ENCODE peak calls at places on chromosome 13, in five cellular contexts. O, Y, P, I and G are unnamed samples.
A peak's percentile ranks its signal among the peaks of the same experiment; 100 is the strongest.

GRCh38 chr13:21675095-21676007 is 4.5 kb downstream of the FGF9 start:
- DNase-seq in O (peak; percentile 32), Y (peak; percentile 27), P (peak; percentile 61), I (peak; percentile 69), G (peak; percentile 57)

GRCh38 chr13:33262997-33263396 is 22.6 kb downstream of the STARD13 start:
- DNase-seq in O (no peak), Y (no peak), P (no peak), I (peak; percentile 10), G (no peak)

GRCh38 chr13:113267642-113268405 is 29.2 kb upstream of the LAMP1 start:
- DNase-seq in O (no peak), Y (no peak), P (peak; percentile 36), I (no peak), G (no peak)

GRCh38 chr13:43305416-43305815 is 282.0 kb downstream of the DNAJC15 start:
- DNase-seq in O (no peak), Y (no peak), P (no peak), I (no peak), G (no peak)

GRCh38 chr13:64362564-64362963 is 2867.6 kb downstream of the PCDH9 start:
- DNase-seq in O (no peak), Y (no peak), P (no peak), I (no peak), G (no peak)

GRCh38 chr13:61685683-61686013 is 270.0 kb upstream of the PCDH20 start:
- DNase-seq in O (no peak), Y (peak; percentile 25), P (peak; percentile 66), I (no peak), G (no peak)

GRCh38 chr13:21638319-21639282 is 32.3 kb upstream of the FGF9 start:
- DNase-seq in O (no peak), Y (peak; percentile 54), P (peak; percentile 49), I (peak; percentile 40), G (no peak)

GRCh38 chr13:29436291-29436690 is 159.2 kb downstream of the SLC7A1 start:
- DNase-seq in O (no peak), Y (no peak), P (no peak), I (no peak), G (no peak)

GRCh38 chr13:93956416-93956815 is 523.1 kb downstream of the DCT start:
- DNase-seq in O (no peak), Y (no peak), P (no peak), I (no peak), G (no peak)

GRCh38 chr13:102399791-102400618 is 1.8 kb downstream of the FGF14 start:
- DNase-seq in O (peak; percentile 25), Y (peak; percentile 14), P (peak; percentile 55), I (no peak), G (peak; percentile 22)

GRCh38 chr13:93723316-93723715 is 496.7 kb downstream of the GPC6 start:
- DNase-seq in O (no peak), Y (no peak), P (no peak), I (no peak), G (no peak)

GRCh38 chr13:92827503-92827902 is 399.1 kb upstream of the GPC6 start:
- DNase-seq in O (no peak), Y (no peak), P (no peak), I (no peak), G (no peak)

GRCh38 chr13:112750570-112750969 is 60.7 kb downstream of the ATP11A start:
- DNase-seq in O (no peak), Y (no peak), P (no peak), I (no peak), G (no peak)

GRCh38 chr13:20197361-20197834 is 4.7 kb upstream of the GJB2 start:
- DNase-seq in O (no peak), Y (peak; percentile 39), P (peak; percentile 53), I (peak; percentile 49), G (no peak)

GRCh38 chr13:101730420-101731000 is 278.0 kb downstream of the ITGBL1 start:
- DNase-seq in O (no peak), Y (no peak), P (no peak), I (no peak), G (no peak)

GRCh38 chr13:85170372-85170771 is 628.8 kb downstream of the SLITRK6 start:
- DNase-seq in O (no peak), Y (no peak), P (no peak), I (no peak), G (no peak)

GRCh38 chr13:106555631-106556328 is 12.2 kb downstream of the ARGLU1 start:
- DNase-seq in O (no peak), Y (no peak), P (no peak), I (no peak), G (no peak)

GRCh38 chr13:112756967-112757758 is 67.3 kb downstream of the ATP11A start:
- DNase-seq in O (no peak), Y (peak; percentile 57), P (no peak), I (no peak), G (no peak)

GRCh38 chr13:40477623-40478608 is 188.5 kb downstream of the FOXO1 start:
- DNase-seq in O (peak; percentile 62), Y (no peak), P (no peak), I (peak; percentile 54), G (peak; percentile 82)

GRCh38 chr13:88857256-88857655 is 1186.1 kb downstream of the SLITRK5 start:
- DNase-seq in O (no peak), Y (no peak), P (no peak), I (no peak), G (no peak)

GRCh38 chr13:42011601-42012401 is 36.6 kb upstream of the DGKH start:
- DNase-seq in O (no peak), Y (no peak), P (peak; percentile 59), I (no peak), G (no peak)

GRCh38 chr13:64704121-64704520 is 2526.0 kb downstream of the PCDH9 start:
- DNase-seq in O (no peak), Y (no peak), P (no peak), I (no peak), G (no peak)

GRCh38 chr13:30148791-30149190 is 158.6 kb downstream of the KATNAL1 start:
- DNase-seq in O (no peak), Y (no peak), P (no peak), I (no peak), G (no peak)

GRCh38 chr13:44906758-44907157 is 82.5 kb downstream of the NUFIP1 start:
- DNase-seq in O (no peak), Y (peak; percentile 67), P (no peak), I (no peak), G (no peak)

GRCh38 chr13:40082644-40083043 is 427.2 kb downstream of the COG6 start:
- DNase-seq in O (no peak), Y (peak; percentile 59), P (no peak), I (no peak), G (no peak)

GRCh38 chr13:85367887-85368286 is 431.3 kb downstream of the SLITRK6 start:
- DNase-seq in O (no peak), Y (no peak), P (no peak), I (no peak), G (no peak)

GRCh38 chr13:90447735-90448103 is 899.8 kb upstream of the MIR17HG start:
- DNase-seq in O (no peak), Y (no peak), P (peak; percentile 44), I (no peak), G (no peak)

GRCh38 chr13:106038752-106039151 is 496.7 kb downstream of the EFNB2 start:
- DNase-seq in O (no peak), Y (no peak), P (no peak), I (no peak), G (no peak)

GRCh38 chr13:79485014-79485441 is 4.1 kb downstream of the NDFIP2 start:
- DNase-seq in O (no peak), Y (no peak), P (no peak), I (no peak), G (peak; percentile 14)

GRCh38 chr13:108034909-108035308 is 180.4 kb downstream of the LIG4 start:
- DNase-seq in O (no peak), Y (no peak), P (no peak), I (no peak), G (no peak)

GRCh38 chr13:26760835-26761582 is 423 bp upstream of the GPR12 start:
- DNase-seq in O (no peak), Y (no peak), P (peak; percentile 40), I (no peak), G (no peak)

GRCh38 chr13:63209330-63210017 is 1793.8 kb upstream of the PCDH20 start:
- DNase-seq in O (no peak), Y (no peak), P (no peak), I (no peak), G (no peak)

GRCh38 chr13:75258159-75258782 is 223.7 kb downstream of the TBC1D4 start:
- DNase-seq in O (no peak), Y (no peak), P (peak; percentile 67), I (peak; percentile 16), G (no peak)

GRCh38 chr13:23652909-23653726 is 82.9 kb downstream of the TNFRSF19 start:
- DNase-seq in O (no peak), Y (no peak), P (no peak), I (no peak), G (no peak)
- H3K4me1 ChIP-seq in O (peaks cover 68% of the 10 kb centered on the region), Y (peaks cover 14% of the 10 kb centered on the region), P (peaks cover 22% of the 10 kb centered on the region), I (no peaks in the 10 kb centered on the region), G (no peaks in the 10 kb centered on the region)

DNA sequence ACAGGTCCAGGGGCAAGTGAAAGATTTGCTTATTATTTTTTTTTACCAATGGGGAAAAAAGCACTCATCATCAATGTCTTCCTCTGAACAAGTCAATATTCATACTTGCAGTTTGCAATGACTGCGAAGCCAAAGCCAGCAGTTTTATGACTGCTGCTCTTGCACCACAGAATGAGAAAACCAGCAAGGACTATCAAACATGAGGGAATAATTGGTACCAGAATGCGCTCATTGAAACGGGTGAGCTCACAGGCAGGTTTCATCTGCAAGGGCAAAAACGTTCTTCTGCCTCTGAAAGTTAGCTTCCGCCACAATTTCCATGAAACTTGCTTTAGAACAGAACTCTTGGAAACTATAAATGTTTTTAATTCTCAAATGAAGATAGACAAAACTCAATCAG is 5.5 kb downstream of the DLEU7 start:
- DNase-seq in O (no peak), Y (no peak), P (no peak), I (no peak), G (no peak)
- TF ChIP-seq CTCF in O (no peak), Y (no peak), P (no peak), I (no peak), G (no peak)

GRCh38 chr13:110305949-110306339 is 1.0 kb downstream of the COL4A1 start:
- DNase-seq in O (no peak), Y (no peak), P (no peak), I (no peak), G (no peak)

GRCh38 chr13:110307697-110308376 is 753 bp downstream of the COL4A2 start:
- DNase-seq in O (no peak), Y (peak; percentile 32), P (peak; percentile 43), I (no peak), G (no peak)

GRCh38 chr13:110306340-110306959 is 507 bp downstream of the COL4A1 start:
- DNase-seq in O (no peak), Y (peak; percentile 37), P (peak; percentile 64), I (no peak), G (no peak)

GRCh38 chr13:110308377-110309158 is 1.5 kb downstream of the COL4A2 start:
- DNase-seq in O (no peak), Y (peak; percentile 46), P (peak; percentile 85), I (no peak), G (no peak)

GRCh38 chr13:110306960-110307696 is at the start of the genes COL4A1 and COL4A2:
- DNase-seq in O (peak; percentile 87), Y (peak; percentile 68), P (peak; percentile 87), I (no peak), G (peak; percentile 83)
- H3K4me1 ChIP-seq in O (peaks cover 98% of the 10 kb centered on the region), Y (no peaks in the 10 kb centered on the region), P (peaks cover 30% of the 10 kb centered on the region), I (no peaks in the 10 kb centered on the region), G (peaks cover 14% of the 10 kb centered on the region)

DNA sequence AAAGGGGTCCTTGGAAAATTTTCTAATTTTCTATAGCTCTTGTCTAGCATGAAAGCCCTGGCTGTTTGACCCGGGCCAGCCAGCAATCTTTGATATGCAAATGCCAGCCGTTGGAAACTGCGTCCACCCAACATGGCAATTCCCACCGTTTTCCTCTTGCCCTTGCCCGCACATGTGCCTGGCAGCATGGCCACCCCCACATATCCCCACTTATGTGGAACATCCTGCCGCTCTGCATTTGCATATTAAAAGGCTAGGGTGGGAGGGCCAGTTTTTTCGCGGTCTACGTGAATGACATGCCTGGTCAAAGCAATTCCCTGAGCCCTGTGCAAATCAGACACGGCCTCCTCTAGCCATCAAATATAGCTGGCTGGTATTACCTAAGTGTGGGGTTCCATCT is 110.3 kb upstream of the TDRD3 start:
- DNase-seq in O (no peak), Y (no peak), P (peak; percentile 47), I (no peak), G (no peak)
- TF ChIP-seq CTCF in O (no peak), Y (no peak), P (no peak), I (no peak), G (no peak)